ENCODE peak calls at places on chromosome 1, in six cellular contexts. Z is LoVo, F is ELR, W is neural progenitor cell, O is GM12864, G is HFFc6. M is an unnamed sample.

GRCh38 chr1:228921473-228921872 is 186.2 kb downstream of the RHOU start:
- DNase-seq in G (no peak), F (no peak), W (no peak), O (no peak), Z (no peak), M (no peak)

GRCh38 chr1:6753320-6754140 is 31.7 kb upstream of the CAMTA1 start:
- DNase-seq in W (no peak), Z (no peak), F (peak), G (peak), O (no peak), M (no peak)

GRCh38 chr1:34885405-34886247 is 26.1 kb upstream of the SMIM12 start:
- DNase-seq in W (peak), O (no peak), Z (no peak), G (no peak), F (peak), M (no peak)

GRCh38 chr1:29213055-29213454 is 17.7 kb downstream of the MECR start:
- DNase-seq in O (no peak), Z (no peak), G (no peak), F (no peak), W (no peak), M (no peak)

GRCh38 chr1:61380561-61380960 is 298.2 kb downstream of the NFIA start:
- DNase-seq in O (no peak), W (no peak), G (no peak), F (no peak), Z (no peak), M (no peak)

GRCh38 chr1:55640708-55641473 is 425.7 kb upstream of the USP24 start:
- DNase-seq in Z (no peak), F (peak), O (peak), G (peak), W (no peak), M (peak)

GRCh38 chr1:156074661-156075060 is 7.6 kb downstream of the MEX3A start:
- DNase-seq in G (no peak), F (no peak), O (no peak), Z (no peak), W (peak), M (no peak)

GRCh38 chr1:71494163-71494562 is 413.3 kb upstream of the ZRANB2 start:
- DNase-seq in F (peak), Z (no peak), W (no peak), O (no peak), G (peak), M (no peak)

GRCh38 chr1:55750020-55750995 is 535.1 kb upstream of the USP24 start:
- DNase-seq in Z (peak), F (no peak), O (no peak), W (no peak), G (no peak), M (no peak)

GRCh38 chr1:3068400-3069361 is at the start of gene PRDM16:
- DNase-seq in Z (peak), W (peak), F (peak), G (peak), O (no peak), M (no peak)

GRCh38 chr1:7341145-7341900 is 429.8 kb upstream of the VAMP3 start:
- DNase-seq in F (no peak), W (no peak), O (no peak), G (no peak), Z (no peak), M (no peak)

GRCh38 chr1:161085165-161085564 is 4.2 kb downstream of the NECTIN4 start:
- DNase-seq in W (peak), F (peak), G (no peak), O (no peak), Z (no peak), M (no peak)

GRCh38 chr1:150507912-150508864 is at the start of gene ECM1:
- DNase-seq in O (no peak), F (peak), G (peak), Z (peak), W (no peak), M (no peak)

GRCh38 chr1:60345621-60346020 is 272.1 kb upstream of the C1orf87 start:
- DNase-seq in G (no peak), Z (no peak), F (no peak), O (no peak), W (no peak), M (no peak)

GRCh38 chr1:44079566-44079965 is 39.1 kb upstream of the KLF17 start:
- DNase-seq in F (no peak), Z (no peak), G (no peak), W (no peak), O (no peak), M (no peak)

M was measured in HepG2.